ENCODE peak calls at places on chromosomes 2 and 18, in five cellular contexts. O is hepatocyte, T is endothelial cell of umbilical vein, B is MM.1S, M is fibroblast of lung. U is an unnamed sample.

GRCh38 chr18:56748698-56749268 is 97.6 kb downstream of the WDR7 start:
- DNase-seq in T (peak), O (peak), B (peak), M (peak), U (peak)

GRCh38 chr18:26657618-26658581 is 109.5 kb upstream of the KCTD1 start:
- DNase-seq in M (no peak), O (no peak), T (no peak), B (no peak), U (no peak)

GRCh38 chr2:231483398-231484329 is 19.4 kb upstream of the NCL start:
- DNase-seq in O (no peak), T (peak), B (peak), M (no peak), U (no peak)

GRCh38 chr18:55120896-55121295 is 161.6 kb upstream of the CCDC68 start:
- DNase-seq in O (no peak), T (no peak), M (peak), B (no peak), U (no peak)

GRCh38 chr18:3059272-3059671 is 46.3 kb upstream of the LPIN2 start:
- DNase-seq in O (no peak), M (no peak), B (no peak), T (no peak), U (no peak)

GRCh38 chr2:235494716-235495372 is 1.0 kb downstream of the AGAP1 start:
- DNase-seq in T (peak), O (peak), M (peak), B (no peak), U (peak)

GRCh38 chr2:121018136-121019057 is 266.6 kb downstream of the TFCP2L1 start:
- DNase-seq in O (no peak), M (peak), B (no peak), T (no peak), U (peak)

GRCh38 chr18:28905509-28905908 is 728.6 kb upstream of the CDH2 start:
- DNase-seq in O (no peak), B (no peak), T (peak), M (peak), U (peak)

GRCh38 chr2:127025357-127026062 is 81.4 kb downstream of the BIN1 start:
- DNase-seq in T (peak), O (peak), B (peak), M (peak), U (peak)

GRCh38 chr2:185227391-185227790 is 511.2 kb upstream of the FSIP2 start:
- DNase-seq in T (no peak), O (no peak), M (no peak), B (no peak), U (no peak)

GRCh38 chr2:8576525-8577157 is 105.2 kb upstream of the ID2 start:
- DNase-seq in T (no peak), B (no peak), M (no peak), O (no peak), U (no peak)

GRCh38 chr2:67917332-67918054 is 145.3 kb downstream of the C1D start:
- DNase-seq in M (peak), O (no peak), B (no peak), T (peak), U (peak)

GRCh38 chr2:72919414-72920316 is 2.3 kb downstream of the EMX1 start:
- DNase-seq in M (no peak), B (no peak), O (no peak), T (no peak), U (no peak)

GRCh38 chr2:72921866-72922265 is 4.5 kb downstream of the EMX1 start:
- DNase-seq in O (no peak), M (no peak), T (no peak), B (no peak), U (no peak)

GRCh38 chr2:72917875-72918660 is 749 bp downstream of the EMX1 start:
- DNase-seq in M (no peak), T (no peak), O (no peak), B (no peak), U (no peak)

GRCh38 chr2:72921088-72921851 is 4.0 kb downstream of the EMX1 start:
- DNase-seq in B (no peak), O (no peak), M (no peak), T (no peak), U (no peak)

GRCh38 chr2:72920317-72921087 is 3.2 kb downstream of the EMX1 start:
- DNase-seq in T (peak), O (peak), B (no peak), M (peak), U (peak)
- TF ChIP-seq EZH2 in T (peak), O (peak), B (no peak), M (peak), U (peak)

GRCh38 chr2:88199912-88200682 is 30.0 kb downstream of the THNSL2 start:
- DNase-seq in O (peak), B (no peak), M (peak), T (no peak), U (no peak)
- TF ChIP-seq EZH2 in O (no peak), B (no peak), M (no peak), T (peak), U (no peak)

GRCh38 chr2:136113767-136114070 is 4.2 kb downstream of the CXCR4 start:
- DNase-seq in M (no peak), T (no peak), B (no peak), O (no peak), U (no peak)

GRCh38 chr2:136116111-136116812 is 1.7 kb downstream of the CXCR4 start:
- DNase-seq in O (peak), B (peak), T (no peak), M (no peak), U (no peak)

GRCh38 chr2:136116813-136117390 is 1.0 kb downstream of the CXCR4 start:
- DNase-seq in O (peak), M (no peak), B (peak), T (no peak), U (no peak)

GRCh38 chr2:136114392-136114791 is 3.6 kb downstream of the CXCR4 start:
- DNase-seq in B (no peak), O (peak), M (no peak), T (no peak), U (no peak)

GRCh38 chr2:136115183-136115751 is 2.7 kb downstream of the CXCR4 start:
- DNase-seq in B (no peak), O (no peak), M (no peak), T (no peak), U (no peak)
- TF ChIP-seq EZH2 in B (no peak), O (no peak), M (no peak), T (no peak), U (peak)

GRCh38 chr2:47569658-47570398 is 166.9 kb downstream of the MSH2 start:
- DNase-seq in B (peak), O (peak), M (peak), T (no peak), U (peak)
- TF ChIP-seq EZH2 in B (no peak), O (peak), M (peak), T (peak), U (peak)

U was measured in astrocyte.